ENCODE peak calls at places on chromosomes 11 and 22, in eight cellular contexts. One of them, this sample, is unnamed.

GRCh38 chr11:10502065-10502680 is 38.8 kb downstream of the RNF141 start:
- DNase-seq in GM06990: no peak
- DNase-seq in AG09319: no peak
- DNase-seq in HFFc6: no peak
- DNase-seq in suprapubic skin: no peak
- DNase-seq in PC-3: no peak
- DNase-seq in dorsolateral prefrontal cortex: no peak
- DNase-seq in psoas muscle: no peak
- DNase-seq in this sample: no peak

GRCh38 chr22:24086310-24086709 is 75.2 kb downstream of the CABIN1 start:
- DNase-seq in dorsolateral prefrontal cortex: no peak
- DNase-seq in AG09319: no peak
- DNase-seq in psoas muscle: no peak
- DNase-seq in GM06990: no peak
- DNase-seq in suprapubic skin: no peak
- DNase-seq in PC-3: no peak
- DNase-seq in HFFc6: no peak
- DNase-seq in this sample: no peak

GRCh38 chr11:58658553-58659080 is 36.2 kb downstream of the CNTF start:
- DNase-seq in HFFc6: no peak
- DNase-seq in suprapubic skin: no peak
- DNase-seq in AG09319: no peak
- DNase-seq in dorsolateral prefrontal cortex: no peak
- DNase-seq in psoas muscle: no peak
- DNase-seq in GM06990: no peak
- DNase-seq in PC-3: peak; percentile 31
- DNase-seq in this sample: no peak

GRCh38 chr11:17892409-17892808 is 120.4 kb downstream of the SERGEF start:
- DNase-seq in GM06990: no peak
- DNase-seq in PC-3: no peak
- DNase-seq in HFFc6: no peak
- DNase-seq in suprapubic skin: no peak
- DNase-seq in AG09319: no peak
- DNase-seq in psoas muscle: no peak
- DNase-seq in dorsolateral prefrontal cortex: no peak
- DNase-seq in this sample: no peak

GRCh38 chr22:49021097-49021925 is 806.4 kb downstream of the BRD1 start:
- DNase-seq in suprapubic skin: peak; percentile 44
- DNase-seq in GM06990: no peak
- DNase-seq in AG09319: no peak
- DNase-seq in dorsolateral prefrontal cortex: no peak
- DNase-seq in PC-3: no peak
- DNase-seq in HFFc6: no peak
- DNase-seq in psoas muscle: no peak
- DNase-seq in this sample: no peak

GRCh38 chr11:16843307-16843706 is 104.9 kb downstream of the C11orf58 start:
- DNase-seq in HFFc6: no peak
- DNase-seq in suprapubic skin: no peak
- DNase-seq in GM06990: no peak
- DNase-seq in PC-3: peak; percentile 24
- DNase-seq in AG09319: no peak
- DNase-seq in psoas muscle: no peak
- DNase-seq in dorsolateral prefrontal cortex: no peak
- DNase-seq in this sample: no peak

GRCh38 chr11:131579932-131580387 is 209.5 kb downstream of the NTM start:
- DNase-seq in GM06990: no peak
- DNase-seq in psoas muscle: peak; percentile 18
- DNase-seq in suprapubic skin: no peak
- DNase-seq in HFFc6: peak; percentile 63
- DNase-seq in AG09319: peak; percentile 65
- DNase-seq in dorsolateral prefrontal cortex: peak; percentile 74
- DNase-seq in PC-3: peak; percentile 30
- DNase-seq in this sample: peak; percentile 54

GRCh38 chr11:87232320-87232719 is 194.6 kb downstream of the TMEM135 start:
- DNase-seq in PC-3: no peak
- DNase-seq in HFFc6: no peak
- DNase-seq in dorsolateral prefrontal cortex: no peak
- DNase-seq in GM06990: no peak
- DNase-seq in AG09319: no peak
- DNase-seq in psoas muscle: no peak
- DNase-seq in suprapubic skin: no peak
- DNase-seq in this sample: no peak

GRCh38 chr11:68643576-68643975 is 40.8 kb upstream of the GAL start:
- DNase-seq in GM06990: no peak
- DNase-seq in psoas muscle: no peak
- DNase-seq in HFFc6: no peak
- DNase-seq in PC-3: peak; percentile 49
- DNase-seq in suprapubic skin: no peak
- DNase-seq in dorsolateral prefrontal cortex: no peak
- DNase-seq in AG09319: no peak
- DNase-seq in this sample: no peak

GRCh38 chr11:6637871-6638270 is 17.7 kb downstream of the DCHS1 start:
- DNase-seq in dorsolateral prefrontal cortex: no peak
- DNase-seq in GM06990: no peak
- DNase-seq in HFFc6: peak; percentile 91
- DNase-seq in suprapubic skin: no peak
- DNase-seq in psoas muscle: no peak
- DNase-seq in AG09319: peak; percentile 76
- DNase-seq in PC-3: no peak
- DNase-seq in this sample: no peak

GRCh38 chr22:19488884-19489843 is 9.4 kb downstream of the CDC45 start:
- DNase-seq in suprapubic skin: no peak
- DNase-seq in dorsolateral prefrontal cortex: peak; percentile 15
- DNase-seq in GM06990: no peak
- DNase-seq in HFFc6: no peak
- DNase-seq in AG09319: no peak
- DNase-seq in psoas muscle: no peak
- DNase-seq in PC-3: peak; percentile 13
- DNase-seq in this sample: no peak

GRCh38 chr11:2158966-2159365 is 2.0 kb downstream of the INS start:
- DNase-seq in psoas muscle: no peak
- DNase-seq in AG09319: no peak
- DNase-seq in HFFc6: no peak
- DNase-seq in GM06990: no peak
- DNase-seq in dorsolateral prefrontal cortex: no peak
- DNase-seq in suprapubic skin: no peak
- DNase-seq in PC-3: no peak
- DNase-seq in this sample: no peak

GRCh38 chr11:111479666-111480065 is 32.5 kb downstream of the BTG4 start:
- DNase-seq in HFFc6: no peak
- DNase-seq in suprapubic skin: no peak
- DNase-seq in dorsolateral prefrontal cortex: no peak
- DNase-seq in psoas muscle: no peak
- DNase-seq in AG09319: no peak
- DNase-seq in PC-3: no peak
- DNase-seq in GM06990: no peak
- DNase-seq in this sample: no peak
- TF ChIP-seq CTCF in HFFc6: peak; percentile 50
- TF ChIP-seq CTCF in suprapubic skin: no peak
- TF ChIP-seq CTCF in dorsolateral prefrontal cortex: peak; percentile 24
- TF ChIP-seq CTCF in psoas muscle: peak; percentile 9
- TF ChIP-seq CTCF in AG09319: no peak
- TF ChIP-seq CTCF in PC-3: peak; percentile 40
- TF ChIP-seq CTCF in GM06990: no peak
- TF ChIP-seq CTCF in this sample: no peak

GRCh38 chr22:17788023-17788330 is 13.7 kb upstream of the BID start:
- DNase-seq in PC-3: no peak
- DNase-seq in GM06990: no peak
- DNase-seq in dorsolateral prefrontal cortex: no peak
- DNase-seq in suprapubic skin: no peak
- DNase-seq in psoas muscle: no peak
- DNase-seq in HFFc6: no peak
- DNase-seq in AG09319: no peak
- DNase-seq in this sample: no peak

GRCh38 chr22:17789379-17790200 is 15.3 kb upstream of the BID start:
- DNase-seq in GM06990: no peak
- DNase-seq in HFFc6: no peak
- DNase-seq in AG09319: no peak
- DNase-seq in psoas muscle: no peak
- DNase-seq in PC-3: no peak
- DNase-seq in suprapubic skin: no peak
- DNase-seq in dorsolateral prefrontal cortex: no peak
- DNase-seq in this sample: no peak

GRCh38 chr22:17787159-17788022 is 13.1 kb upstream of the BID start:
- DNase-seq in psoas muscle: no peak
- DNase-seq in suprapubic skin: no peak
- DNase-seq in PC-3: no peak
- DNase-seq in GM06990: peak; percentile 13
- DNase-seq in AG09319: no peak
- DNase-seq in HFFc6: no peak
- DNase-seq in dorsolateral prefrontal cortex: no peak
- DNase-seq in this sample: no peak

GRCh38 chr22:17786435-17787158 is 12.3 kb upstream of the BID start:
- DNase-seq in dorsolateral prefrontal cortex: peak; percentile 72
- DNase-seq in AG09319: no peak
- DNase-seq in GM06990: peak; percentile 23
- DNase-seq in suprapubic skin: no peak
- DNase-seq in psoas muscle: peak; percentile 78
- DNase-seq in HFFc6: peak; percentile 6
- DNase-seq in PC-3: no peak
- DNase-seq in this sample: peak; percentile 41

GRCh38 chr22:17788528-17789378 is 14.5 kb upstream of the BID start:
- DNase-seq in psoas muscle: no peak
- DNase-seq in HFFc6: no peak
- DNase-seq in dorsolateral prefrontal cortex: no peak
- DNase-seq in AG09319: no peak
- DNase-seq in PC-3: no peak
- DNase-seq in GM06990: no peak
- DNase-seq in suprapubic skin: no peak
- DNase-seq in this sample: no peak
- TF ChIP-seq CTCF in psoas muscle: no peak
- TF ChIP-seq CTCF in HFFc6: no peak
- TF ChIP-seq CTCF in dorsolateral prefrontal cortex: no peak
- TF ChIP-seq CTCF in AG09319: no peak
- TF ChIP-seq CTCF in PC-3: no peak
- TF ChIP-seq CTCF in GM06990: no peak
- TF ChIP-seq CTCF in suprapubic skin: no peak
- TF ChIP-seq CTCF in this sample: no peak

GRCh38 chr11:67276821-67277230 is 10.6 kb downstream of the GRK2 start:
- DNase-seq in suprapubic skin: peak; percentile 71
- DNase-seq in psoas muscle: peak; percentile 63
- DNase-seq in HFFc6: peak; percentile 53
- DNase-seq in AG09319: no peak
- DNase-seq in GM06990: peak; percentile 69
- DNase-seq in PC-3: no peak
- DNase-seq in dorsolateral prefrontal cortex: no peak
- DNase-seq in this sample: peak; percentile 38
- TF ChIP-seq CTCF in suprapubic skin: peak; percentile 15
- TF ChIP-seq CTCF in psoas muscle: peak; percentile 24
- TF ChIP-seq CTCF in HFFc6: peak; percentile 73
- TF ChIP-seq CTCF in AG09319: peak; percentile 27
- TF ChIP-seq CTCF in GM06990: peak; percentile 49
- TF ChIP-seq CTCF in PC-3: no peak
- TF ChIP-seq CTCF in dorsolateral prefrontal cortex: no peak
- TF ChIP-seq CTCF in this sample: no peak

DNA sequence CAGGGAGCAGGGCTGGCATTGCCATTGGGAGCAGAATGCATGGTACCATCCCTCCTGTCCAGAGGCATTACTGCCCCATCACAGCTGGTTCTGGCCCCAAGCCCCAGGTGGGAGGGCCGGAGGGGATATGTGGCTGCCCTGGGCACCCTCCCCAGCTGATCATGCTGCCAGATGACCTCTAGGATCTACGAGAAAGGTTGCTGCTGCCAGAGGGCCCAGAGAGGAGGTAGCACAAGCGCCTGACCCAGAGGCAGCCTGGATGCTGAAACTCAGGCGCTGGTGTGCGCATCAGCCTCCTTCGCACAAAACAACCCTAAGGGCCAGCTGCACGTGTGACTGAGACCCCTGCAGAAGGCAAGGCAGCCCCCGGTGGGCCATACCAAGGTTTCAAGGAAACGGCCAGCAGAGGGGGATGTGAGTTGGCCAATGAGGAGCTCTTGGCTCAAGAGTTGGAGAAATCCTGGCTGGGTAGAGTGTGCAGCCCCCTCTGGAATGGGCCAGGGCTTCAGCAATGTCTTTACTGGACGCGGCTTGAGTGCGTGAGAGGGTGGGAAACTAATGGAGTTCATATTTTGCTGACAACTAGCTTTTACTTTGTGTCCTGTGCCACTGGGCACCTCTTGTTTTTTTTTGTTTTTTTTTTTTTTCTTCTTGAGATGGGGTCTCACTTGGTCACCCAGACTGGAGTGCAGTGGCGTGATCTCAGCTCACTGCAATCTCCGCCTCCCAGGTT is 88.3 kb upstream of the PARVA start:
- DNase-seq in psoas muscle: no peak
- DNase-seq in GM06990: no peak
- DNase-seq in dorsolateral prefrontal cortex: no peak
- DNase-seq in HFFc6: no peak
- DNase-seq in AG09319: no peak
- DNase-seq in suprapubic skin: peak; percentile 54
- DNase-seq in PC-3: no peak
- DNase-seq in this sample: no peak
- TF ChIP-seq CTCF in psoas muscle: no peak
- TF ChIP-seq CTCF in GM06990: no peak
- TF ChIP-seq CTCF in dorsolateral prefrontal cortex: no peak
- TF ChIP-seq CTCF in HFFc6: peak; percentile 60
- TF ChIP-seq CTCF in AG09319: peak; percentile 7
- TF ChIP-seq CTCF in suprapubic skin: no peak
- TF ChIP-seq CTCF in PC-3: peak; percentile 30
- TF ChIP-seq CTCF in this sample: peak; percentile 4

GRCh38 chr11:113249491-113249763 is 65.0 kb upstream of the TTC12 start:
- DNase-seq in GM06990: no peak
- DNase-seq in suprapubic skin: no peak
- DNase-seq in dorsolateral prefrontal cortex: no peak
- DNase-seq in AG09319: no peak
- DNase-seq in psoas muscle: no peak
- DNase-seq in HFFc6: no peak
- DNase-seq in PC-3: peak; percentile 12
- DNase-seq in this sample: no peak
- TF ChIP-seq CTCF in GM06990: no peak
- TF ChIP-seq CTCF in suprapubic skin: peak; percentile 12
- TF ChIP-seq CTCF in dorsolateral prefrontal cortex: peak; percentile 47
- TF ChIP-seq CTCF in AG09319: peak; percentile 45
- TF ChIP-seq CTCF in psoas muscle: peak; percentile 17
- TF ChIP-seq CTCF in HFFc6: peak; percentile 40
- TF ChIP-seq CTCF in PC-3: peak; percentile 36
- TF ChIP-seq CTCF in this sample: no peak

GRCh38 chr11:69892237-69892985 is 73.2 kb upstream of the FGF3 start:
- DNase-seq in PC-3: no peak
- DNase-seq in psoas muscle: peak; percentile 8
- DNase-seq in GM06990: no peak
- DNase-seq in HFFc6: no peak
- DNase-seq in dorsolateral prefrontal cortex: no peak
- DNase-seq in AG09319: no peak
- DNase-seq in suprapubic skin: no peak
- DNase-seq in this sample: no peak
- TF ChIP-seq CTCF in PC-3: peak; percentile 17
- TF ChIP-seq CTCF in psoas muscle: no peak
- TF ChIP-seq CTCF in GM06990: no peak
- TF ChIP-seq CTCF in HFFc6: peak; percentile 36
- TF ChIP-seq CTCF in dorsolateral prefrontal cortex: no peak
- TF ChIP-seq CTCF in AG09319: no peak
- TF ChIP-seq CTCF in suprapubic skin: no peak
- TF ChIP-seq CTCF in this sample: peak; percentile 28

GRCh38 chr11:35464308-35464707 is 45.0 kb upstream of the SLC1A2 start:
- DNase-seq in PC-3: peak; percentile 54
- DNase-seq in psoas muscle: no peak
- DNase-seq in AG09319: no peak
- DNase-seq in suprapubic skin: no peak
- DNase-seq in HFFc6: no peak
- DNase-seq in dorsolateral prefrontal cortex: no peak
- DNase-seq in GM06990: no peak
- DNase-seq in this sample: no peak
- TF ChIP-seq CTCF in PC-3: peak; percentile 60
- TF ChIP-seq CTCF in psoas muscle: no peak
- TF ChIP-seq CTCF in AG09319: peak; percentile 26
- TF ChIP-seq CTCF in suprapubic skin: no peak
- TF ChIP-seq CTCF in HFFc6: peak; percentile 61
- TF ChIP-seq CTCF in dorsolateral prefrontal cortex: peak; percentile 25
- TF ChIP-seq CTCF in GM06990: no peak
- TF ChIP-seq CTCF in this sample: no peak